ENCODE peak calls at places on chromosome 21, in ten cellular contexts. M, C, O, P, Z, T, F, H, Y and A are unnamed samples.
A peak's percentile ranks its signal among the peaks of the same experiment; 100 is the strongest.

GRCh38 chr21:27725916-27726315 is 759.0 kb upstream of the ADAMTS5 start:
- DNase-seq in M (no peak), C (no peak), O (peak; percentile 25), P (no peak), Z (no peak), T (no peak), F (no peak), H (no peak), Y (no peak), A (no peak)

GRCh38 chr21:42336065-42336464 is 14.7 kb downstream of the TFF2 start:
- DNase-seq in M (no peak), C (no peak), O (no peak), P (no peak), Z (no peak), T (no peak), F (no peak), H (no peak), Y (no peak), A (no peak)

GRCh38 chr21:38622827-38623209 is 124.5 kb upstream of the ERG start:
- DNase-seq in M (peak; percentile 64), C (no peak), O (no peak), P (no peak), Z (no peak), T (no peak), F (no peak), H (no peak), Y (no peak), A (no peak)

GRCh38 chr21:36127250-36127904 is 7.5 kb upstream of the CBR3 start:
- DNase-seq in M (no peak), C (peak; percentile 19), O (no peak), P (no peak), Z (no peak), T (no peak), F (no peak), H (no peak), Y (no peak), A (no peak)

GRCh38 chr21:14545906-14546480 is at the start of gene SAMSN1:
- DNase-seq in M (no peak), C (peak; percentile 34), O (no peak), P (no peak), Z (peak; percentile 81), T (no peak), F (no peak), H (peak; percentile 54), Y (peak; percentile 60), A (no peak)

GRCh38 chr21:41808094-41808493 is 41.2 kb upstream of the RIPK4 start:
- DNase-seq in M (no peak), C (no peak), O (no peak), P (no peak), Z (no peak), T (no peak), F (no peak), H (no peak), Y (no peak), A (no peak)

GRCh38 chr21:37435719-37436118 is 69.1 kb downstream of the DYRK1A start:
- DNase-seq in M (no peak), C (no peak), O (peak; percentile 37), P (no peak), Z (no peak), T (no peak), F (no peak), H (no peak), Y (no peak), A (no peak)

GRCh38 chr21:41953831-41954653 is at the start of gene C2CD2:
- DNase-seq in M (no peak), C (peak; percentile 72), O (peak; percentile 91), P (no peak), Z (no peak), T (no peak), F (peak; percentile 82), H (no peak), Y (peak; percentile 99), A (peak; percentile 34)

GRCh38 chr21:44325386-44326271 is 13.6 kb downstream of the CFAP410 start:
- DNase-seq in M (no peak), C (no peak), O (no peak), P (no peak), Z (no peak), T (no peak), F (no peak), H (no peak), Y (no peak), A (no peak)

GRCh38 chr21:44328242-44328895 is 10.8 kb downstream of the CFAP410 start:
- DNase-seq in M (no peak), C (no peak), O (no peak), P (no peak), Z (no peak), T (no peak), F (no peak), H (no peak), Y (no peak), A (no peak)

GRCh38 chr21:44326272-44326647 is 12.9 kb downstream of the CFAP410 start:
- DNase-seq in M (no peak), C (no peak), O (no peak), P (no peak), Z (no peak), T (no peak), F (no peak), H (no peak), Y (no peak), A (no peak)

GRCh38 chr21:44327603-44327974 is 11.6 kb downstream of the CFAP410 start:
- DNase-seq in M (no peak), C (no peak), O (no peak), P (no peak), Z (no peak), T (no peak), F (no peak), H (no peak), Y (no peak), A (no peak)

DNA sequence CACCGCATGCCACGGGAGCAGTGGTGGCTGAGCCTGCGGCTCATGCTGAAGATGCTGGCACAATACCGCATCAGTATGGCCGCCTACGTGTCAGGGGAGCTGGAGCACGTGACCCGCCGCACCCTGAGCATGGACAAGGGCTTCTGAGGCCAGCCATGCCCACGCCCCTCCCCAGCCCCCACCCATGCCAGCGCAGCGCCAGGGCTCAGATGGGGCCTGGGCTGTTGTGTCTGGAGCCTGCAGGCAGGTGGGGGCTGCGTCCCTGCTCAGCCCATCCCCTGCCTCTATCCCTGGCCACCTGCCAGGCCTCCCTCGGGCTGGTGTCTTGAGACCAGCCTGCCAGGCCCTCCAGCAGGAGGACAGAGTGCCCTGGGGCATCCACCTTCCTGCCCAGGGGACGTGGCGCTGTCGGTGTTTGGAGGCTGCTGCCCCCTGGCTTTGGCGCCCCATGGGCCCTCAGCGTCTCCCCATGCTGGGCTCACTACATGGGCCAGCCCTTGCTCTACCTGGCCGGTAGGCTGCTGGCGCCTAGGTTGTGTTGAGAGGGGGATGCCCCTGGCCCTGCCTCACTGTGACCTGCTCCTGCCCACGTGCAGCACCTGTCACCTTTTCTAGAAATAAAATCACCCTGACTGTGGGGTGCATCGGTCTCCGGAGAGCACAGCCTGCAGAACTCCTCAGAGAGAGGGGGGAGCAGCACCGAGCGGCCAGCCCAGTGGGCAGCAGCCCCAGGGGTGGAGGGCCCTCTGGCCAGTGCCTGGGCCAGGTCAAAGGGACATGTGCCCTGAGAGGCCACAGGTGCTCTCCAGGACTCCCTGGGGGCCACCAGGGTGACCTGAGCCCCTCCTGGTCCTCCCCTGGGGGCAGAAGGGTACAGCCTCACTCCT is 12.2 kb downstream of the CFAP410 start:
- DNase-seq in M (no peak), C (no peak), O (no peak), P (no peak), Z (no peak), T (no peak), F (no peak), H (no peak), Y (no peak), A (no peak)
- TF ChIP-seq CTCF in M (no peak), C (no peak), O (no peak), P (no peak), Z (no peak), T (no peak), F (no peak), H (no peak), Y (no peak), A (no peak)

DNA sequence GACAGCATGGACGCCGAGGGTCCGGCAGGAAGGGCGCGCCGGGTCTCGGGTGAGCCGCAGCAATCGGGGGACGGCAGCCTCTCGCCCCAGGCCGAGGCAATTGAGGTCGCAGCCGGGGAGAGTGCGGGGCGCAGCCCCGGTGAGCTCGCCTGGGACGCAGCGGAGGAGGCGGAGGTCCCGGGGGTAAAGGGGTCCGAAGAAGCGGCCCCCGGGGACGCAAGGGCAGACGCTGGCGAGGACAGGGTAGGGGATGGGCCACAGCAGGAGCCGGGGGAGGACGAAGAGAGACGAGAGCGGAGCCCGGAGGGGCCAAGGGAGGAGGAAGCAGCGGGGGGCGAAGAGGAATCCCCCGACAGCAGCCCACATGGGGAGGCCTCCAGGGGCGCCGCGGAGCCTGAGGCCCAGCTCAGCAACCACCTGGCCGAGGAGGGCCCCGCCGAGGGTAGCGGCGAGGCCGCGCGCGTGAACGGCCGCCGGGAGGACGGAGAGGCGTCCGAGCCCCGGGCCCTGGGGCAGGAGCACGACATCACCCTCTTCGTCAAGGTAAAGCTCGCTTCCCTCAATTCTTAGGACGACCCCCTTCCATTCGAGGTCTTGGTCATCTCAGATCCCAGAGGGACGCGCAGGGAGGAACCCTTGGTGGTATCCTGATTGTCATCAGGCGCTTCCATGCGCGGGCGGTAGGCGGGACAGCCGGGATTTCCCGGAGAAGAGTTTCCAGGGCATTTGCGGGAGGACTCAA is 1.6 kb downstream of the CLIC6 start:
- DNase-seq in M (no peak), C (peak; percentile 35), O (peak; percentile 41), P (no peak), Z (no peak), T (no peak), F (no peak), H (no peak), Y (no peak), A (peak; percentile 42)
- TF ChIP-seq CTCF in M (no peak), C (no peak), O (no peak), P (no peak), Z (no peak), T (no peak), F (no peak), H (no peak), Y (no peak), A (no peak)

GRCh38 chr21:44301093-44301492 is 1.2 kb downstream of the PFKL start:
- DNase-seq in M (no peak), C (no peak), O (no peak), P (no peak), Z (no peak), T (no peak), F (no peak), H (no peak), Y (no peak), A (no peak)

GRCh38 chr21:44304041-44304738 is 4.3 kb downstream of the PFKL start:
- DNase-seq in M (no peak), C (no peak), O (no peak), P (no peak), Z (no peak), T (no peak), F (no peak), H (no peak), Y (no peak), A (no peak)

GRCh38 chr21:44300262-44300959 is 558 bp downstream of the PFKL start:
- DNase-seq in M (peak; percentile 95), C (peak; percentile 87), O (peak; percentile 83), P (no peak), Z (peak; percentile 53), T (peak; percentile 89), F (peak; percentile 80), H (peak; percentile 58), Y (peak; percentile 95), A (peak; percentile 32)

GRCh38 chr21:44303490-44303981 is 3.7 kb downstream of the PFKL start:
- DNase-seq in M (no peak), C (peak; percentile 78), O (no peak), P (no peak), Z (no peak), T (no peak), F (no peak), H (no peak), Y (no peak), A (peak; percentile 22)

DNA sequence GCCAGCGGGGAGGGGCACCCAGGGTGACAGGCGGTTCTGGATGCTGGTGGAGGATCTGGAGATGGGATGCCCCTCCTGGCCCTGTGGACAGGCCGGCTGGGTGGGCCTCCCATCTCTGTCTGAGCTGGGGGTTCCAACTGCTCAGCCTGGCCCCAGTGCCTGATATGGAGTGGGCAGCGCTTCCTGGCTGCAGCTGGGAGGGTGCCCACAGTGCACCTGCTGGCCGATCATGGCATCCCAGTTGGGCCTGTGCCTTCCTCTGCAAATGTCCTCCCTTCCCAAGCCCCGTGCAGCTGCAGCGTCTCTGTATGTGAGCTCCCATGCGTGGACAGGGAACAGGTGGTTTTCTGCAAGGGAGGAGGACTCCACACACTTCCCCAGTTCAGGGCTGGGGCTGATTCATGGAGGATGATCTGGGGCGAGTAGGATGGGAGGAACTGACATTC is 2.1 kb downstream of the PFKL start:
- DNase-seq in M (no peak), C (peak; percentile 59), O (no peak), P (no peak), Z (no peak), T (no peak), F (no peak), H (no peak), Y (no peak), A (no peak)
- TF ChIP-seq CTCF in M (no peak), C (no peak), O (no peak), P (no peak), Z (no peak), T (no peak), F (no peak), H (no peak), Y (no peak), A (peak; percentile 6)

DNA sequence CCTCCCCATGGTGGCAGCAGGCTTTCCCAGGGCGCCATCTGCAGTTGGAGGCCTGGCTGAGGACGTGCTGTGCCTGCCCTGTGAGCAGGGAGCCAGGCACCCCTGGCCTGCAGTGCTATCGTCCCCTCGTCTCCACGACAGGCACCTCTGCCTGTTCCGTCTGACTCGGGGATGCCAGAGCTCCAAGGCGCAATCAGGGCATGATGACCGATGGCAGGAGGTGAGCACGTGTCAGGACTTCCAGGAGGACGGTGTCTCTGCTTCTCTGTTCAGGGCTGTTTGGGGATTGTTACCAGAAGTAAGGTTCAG is 125.2 kb downstream of the PCBP3 start:
- DNase-seq in M (no peak), C (no peak), O (peak; percentile 19), P (no peak), Z (no peak), T (no peak), F (no peak), H (no peak), Y (no peak), A (no peak)
- TF ChIP-seq CTCF in M (no peak), C (no peak), O (no peak), P (peak; percentile 8), Z (no peak), T (no peak), F (no peak), H (no peak), Y (peak; percentile 8), A (no peak)